ENCODE peak calls at places on chromosomes 11 and 22, in seven cellular contexts. R is psoas muscle; Q is cardiac muscle cell; S is stomach; Y is uterus; T is Caco-2; Z is CD8-positive, alpha-beta T cell. P is an unnamed sample.

GRCh38 chr22:44351037-44351436 is 38.3 kb upstream of the SHISAL1 start:
- DNase-seq in R (no peak), Q (no peak), S (no peak), Y (no peak), T (no peak), Z (no peak), P (no peak)

GRCh38 chr11:12827929-12828812 is 153.9 kb downstream of the TEAD1 start:
- DNase-seq in R (no peak), Q (peak; percentile 88), S (peak; percentile 56), Y (no peak), T (peak; percentile 53), Z (no peak), P (no peak)

GRCh38 chr11:130865772-130866114 is 50.5 kb downstream of the SNX19 start:
- DNase-seq in R (peak; percentile 73), Q (no peak), S (no peak), Y (no peak), T (no peak), Z (no peak), P (no peak)

GRCh38 chr11:76419896-76420295 is 24.9 kb upstream of the EMSY start:
- DNase-seq in R (no peak), Q (peak; percentile 3), S (no peak), Y (no peak), T (no peak), Z (no peak), P (no peak)

GRCh38 chr11:118406599-118407166 is 5.3 kb downstream of the ATP5MG start:
- DNase-seq in R (no peak), Q (peak; percentile 26), S (no peak), Y (no peak), T (no peak), Z (no peak), P (no peak)

GRCh38 chr11:124900464-124900863 is 2.8 kb upstream of the ROBO4 start:
- DNase-seq in R (no peak), Q (peak; percentile 78), S (no peak), Y (peak; percentile 56), T (peak; percentile 34), Z (no peak), P (no peak)

GRCh38 chr22:17629167-17629489 is 579 bp upstream of the ATP6V1E1 start:
- DNase-seq in R (no peak), Q (no peak), S (no peak), Y (no peak), T (no peak), Z (no peak), P (no peak)

GRCh38 chr11:82308979-82309378 is 424.7 kb downstream of the FAM181B start:
- DNase-seq in R (no peak), Q (no peak), S (no peak), Y (no peak), T (no peak), Z (no peak), P (no peak)

GRCh38 chr11:70043482-70043881 is 34.6 kb upstream of the ANO1 start:
- DNase-seq in R (no peak), Q (no peak), S (no peak), Y (no peak), T (no peak), Z (no peak), P (no peak)

GRCh38 chr11:31598454-31598853 is 88.9 kb downstream of the ELP4 start:
- DNase-seq in R (no peak), Q (no peak), S (no peak), Y (no peak), T (no peak), Z (no peak), P (no peak)

GRCh38 chr11:3880724-3881123 is 25.3 kb downstream of the STIM1 start:
- DNase-seq in R (no peak), Q (no peak), S (no peak), Y (no peak), T (no peak), Z (no peak), P (no peak)

GRCh38 chr11:103091024-103091423 is 936 bp downstream of the DCUN1D5 start:
- DNase-seq in R (no peak), Q (peak; percentile 23), S (no peak), Y (no peak), T (no peak), Z (no peak), P (no peak)

GRCh38 chr11:61071208-61071681 is 31.0 kb upstream of the CD5 start:
- DNase-seq in R (no peak), Q (no peak), S (no peak), Y (no peak), T (no peak), Z (peak; percentile 77), P (no peak)

GRCh38 chr11:62552931-62553838 is 6.6 kb upstream of the AHNAK start:
- DNase-seq in R (peak; percentile 94), Q (peak; percentile 93), S (peak; percentile 91), Y (peak; percentile 90), T (peak; percentile 92), Z (peak; percentile 66), P (peak; percentile 97)

GRCh38 chr11:36075053-36075452 is 131.2 kb downstream of the LDLRAD3 start:
- DNase-seq in R (no peak), Q (peak; percentile 82), S (no peak), Y (no peak), T (no peak), Z (no peak), P (no peak)

GRCh38 chr11:128467610-128468041 is 119.7 kb downstream of the ETS1 start:
- DNase-seq in R (peak; percentile 60), Q (peak; percentile 78), S (no peak), Y (peak; percentile 58), T (peak; percentile 65), Z (peak; percentile 59), P (peak; percentile 73)
- TF ChIP-seq CTCF in R (no peak), Q (peak; percentile 31), S (no peak), Y (no peak), T (no peak), Z (no peak), P (no peak)

GRCh38 chr11:129211397-129211796 is 19.3 kb upstream of the ARHGAP32 start:
- DNase-seq in R (no peak), Q (no peak), S (no peak), Y (no peak), T (no peak), Z (no peak), P (no peak)
- H3K4me1 ChIP-seq in R (no peaks in the 10 kb centered on the region), Q (no peaks in the 10 kb centered on the region), S (no peaks in the 10 kb centered on the region), Y (no peaks in the 10 kb centered on the region), T (peaks cover 22% of the 10 kb centered on the region), Z (no peaks in the 10 kb centered on the region), P (peaks cover 6% of the 10 kb centered on the region)

GRCh38 chr11:63574856-63575602 is 11.8 kb upstream of the PLAAT2 start:
- DNase-seq in R (peak; percentile 75), Q (peak; percentile 66), S (no peak), Y (peak; percentile 67), T (peak; percentile 79), Z (no peak), P (no peak)
- TF ChIP-seq CTCF in R (no peak), Q (no peak), S (no peak), Y (no peak), T (no peak), Z (no peak), P (no peak)

GRCh38 chr22:21946262-21946925 is 6.3 kb downstream of the PPM1F start:
- DNase-seq in R (no peak), Q (no peak), S (no peak), Y (no peak), T (no peak), Z (no peak), P (no peak)
- H3K4me1 ChIP-seq in R (peaks cover 55% of the 10 kb centered on the region), Q (peaks cover 12% of the 10 kb centered on the region), S (peaks cover 25% of the 10 kb centered on the region), Y (peaks cover 23% of the 10 kb centered on the region), T (peaks cover 7% of the 10 kb centered on the region), Z (peaks cover 10% of the 10 kb centered on the region), P (peaks cover 21% of the 10 kb centered on the region)

DNA sequence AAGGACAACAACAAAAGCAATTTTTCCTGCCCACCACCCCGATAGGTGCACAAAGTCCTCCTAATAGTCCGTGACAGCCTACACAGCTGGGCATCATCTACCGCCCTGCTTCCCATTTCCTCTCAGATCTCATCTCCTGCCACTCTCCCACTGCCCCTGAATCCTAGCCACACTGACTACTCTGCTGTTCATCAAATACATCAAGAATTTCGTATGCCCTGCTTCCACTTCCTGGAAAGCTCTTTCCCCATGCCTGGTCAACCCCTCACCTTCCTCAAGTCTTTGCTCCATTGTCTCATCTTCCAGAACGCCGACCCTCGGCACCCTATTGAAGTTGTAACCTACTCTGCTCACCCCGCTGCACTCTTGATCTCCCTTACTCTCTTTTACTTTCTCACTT is 320.1 kb downstream of the OPCML start:
- DNase-seq in R (no peak), Q (no peak), S (no peak), Y (no peak), T (no peak), Z (no peak), P (no peak)
- TF ChIP-seq CTCF in R (no peak), Q (no peak), S (no peak), Y (no peak), T (no peak), Z (no peak), P (no peak)

GRCh38 chr22:46340676-46341075 is 5.2 kb downstream of the TRMU start:
- DNase-seq in R (peak; percentile 23), Q (no peak), S (no peak), Y (no peak), T (no peak), Z (no peak), P (peak; percentile 47)

GRCh38 chr22:46339956-46340355 is 4.4 kb downstream of the TRMU start:
- DNase-seq in R (peak; percentile 17), Q (no peak), S (no peak), Y (no peak), T (no peak), Z (no peak), P (peak; percentile 46)

GRCh38 chr22:46337870-46338269 is 2.4 kb downstream of the TRMU start:
- DNase-seq in R (peak; percentile 10), Q (no peak), S (no peak), Y (no peak), T (no peak), Z (no peak), P (peak; percentile 46)

GRCh38 chr22:46336119-46337078 is 885 bp downstream of the TRMU start:
- DNase-seq in R (peak; percentile 65), Q (peak; percentile 16), S (peak; percentile 32), Y (no peak), T (no peak), Z (no peak), P (peak; percentile 81)

GRCh38 chr22:46338636-46339035 is 3.1 kb downstream of the TRMU start:
- DNase-seq in R (peak; percentile 11), Q (no peak), S (no peak), Y (no peak), T (no peak), Z (no peak), P (peak; percentile 32)
- H3K4me1 ChIP-seq in R (peaks cover 10% of the 10 kb centered on the region), Q (peaks cover 11% of the 10 kb centered on the region), S (peaks cover 14% of the 10 kb centered on the region), Y (no peaks in the 10 kb centered on the region), T (peaks cover 7% of the 10 kb centered on the region), Z (peaks cover 16% of the 10 kb centered on the region), P (peaks cover 15% of the 10 kb centered on the region)

GRCh38 chr11:99916078-99916477 is 771.0 kb upstream of the ARHGAP42 start:
- DNase-seq in R (no peak), Q (no peak), S (no peak), Y (no peak), T (no peak), Z (no peak), P (no peak)

GRCh38 chr11:99911116-99911515 is 776.0 kb upstream of the ARHGAP42 start:
- DNase-seq in R (no peak), Q (no peak), S (no peak), Y (no peak), T (no peak), Z (no peak), P (no peak)
- TF ChIP-seq CTCF in R (no peak), Q (no peak), S (no peak), Y (no peak), T (peak; percentile 16), Z (no peak), P (no peak)

P was measured in kidney.